ENCODE peak calls at places on chromosome 3, in seven cellular contexts. One of them, this sample, is unnamed.

GRCh38 chr3:127036209-127037020 is 53.5 kb downstream of the PLXNA1 start:
- DNase-seq in fibroblast of lung: no peak
- DNase-seq in HepG2: no peak
- DNase-seq in GM12864: no peak
- DNase-seq in HCT116: no peak
- DNase-seq in uterus: no peak
- DNase-seq in bronchial epithelial cell: peak; percentile 27
- DNase-seq in this sample: no peak

GRCh38 chr3:184632551-184632950 is 71.0 kb downstream of the EPHB3 start:
- DNase-seq in fibroblast of lung: no peak
- DNase-seq in HCT116: no peak
- DNase-seq in uterus: no peak
- DNase-seq in GM12864: no peak
- DNase-seq in HepG2: no peak
- DNase-seq in bronchial epithelial cell: no peak
- DNase-seq in this sample: no peak

GRCh38 chr3:43638594-43639447 is 17.0 kb upstream of the ANO10 start:
- DNase-seq in uterus: no peak
- DNase-seq in fibroblast of lung: peak; percentile 39
- DNase-seq in bronchial epithelial cell: peak; percentile 58
- DNase-seq in GM12864: no peak
- DNase-seq in HepG2: no peak
- DNase-seq in HCT116: peak; percentile 58
- DNase-seq in this sample: no peak

GRCh38 chr3:159829056-159829995 is 159.3 kb upstream of the IL12A start:
- DNase-seq in uterus: no peak
- DNase-seq in bronchial epithelial cell: peak; percentile 99
- DNase-seq in HCT116: peak; percentile 65
- DNase-seq in GM12864: no peak
- DNase-seq in HepG2: peak; percentile 20
- DNase-seq in fibroblast of lung: peak; percentile 94
- DNase-seq in this sample: peak; percentile 39

GRCh38 chr3:38354588-38355344 is 8.2 kb downstream of the XYLB start:
- DNase-seq in bronchial epithelial cell: peak; percentile 66
- DNase-seq in HepG2: no peak
- DNase-seq in GM12864: no peak
- DNase-seq in HCT116: no peak
- DNase-seq in fibroblast of lung: peak; percentile 81
- DNase-seq in uterus: no peak
- DNase-seq in this sample: no peak

GRCh38 chr3:190362258-190362657 is 25.7 kb upstream of the CLDN16 start:
- DNase-seq in HCT116: no peak
- DNase-seq in bronchial epithelial cell: no peak
- DNase-seq in GM12864: no peak
- DNase-seq in fibroblast of lung: no peak
- DNase-seq in uterus: no peak
- DNase-seq in HepG2: no peak
- DNase-seq in this sample: no peak

GRCh38 chr3:62175161-62175560 is 198.2 kb downstream of the FEZF2 start:
- DNase-seq in GM12864: no peak
- DNase-seq in bronchial epithelial cell: no peak
- DNase-seq in uterus: no peak
- DNase-seq in HCT116: no peak
- DNase-seq in fibroblast of lung: no peak
- DNase-seq in HepG2: no peak
- DNase-seq in this sample: no peak

GRCh38 chr3:186225603-186226002 is 116.7 kb upstream of the ETV5 start:
- DNase-seq in GM12864: peak; percentile 39
- DNase-seq in fibroblast of lung: no peak
- DNase-seq in bronchial epithelial cell: no peak
- DNase-seq in HepG2: no peak
- DNase-seq in uterus: no peak
- DNase-seq in HCT116: no peak
- DNase-seq in this sample: no peak

GRCh38 chr3:122533931-122534334 is 19.2 kb upstream of the KPNA1 start:
- DNase-seq in fibroblast of lung: peak; percentile 57
- DNase-seq in HepG2: no peak
- DNase-seq in bronchial epithelial cell: peak; percentile 98
- DNase-seq in HCT116: peak; percentile 78
- DNase-seq in GM12864: peak; percentile 67
- DNase-seq in uterus: no peak
- DNase-seq in this sample: peak; percentile 48

GRCh38 chr3:188316723-188317070 is 162.7 kb downstream of the LPP start:
- DNase-seq in GM12864: no peak
- DNase-seq in HCT116: no peak
- DNase-seq in uterus: no peak
- DNase-seq in HepG2: no peak
- DNase-seq in fibroblast of lung: no peak
- DNase-seq in bronchial epithelial cell: no peak
- DNase-seq in this sample: no peak

GRCh38 chr3:59266551-59266950 is 216.7 kb upstream of the CFAP20DC start:
- DNase-seq in bronchial epithelial cell: peak; percentile 86
- DNase-seq in uterus: no peak
- DNase-seq in HCT116: no peak
- DNase-seq in fibroblast of lung: no peak
- DNase-seq in GM12864: no peak
- DNase-seq in HepG2: no peak
- DNase-seq in this sample: no peak

DNA sequence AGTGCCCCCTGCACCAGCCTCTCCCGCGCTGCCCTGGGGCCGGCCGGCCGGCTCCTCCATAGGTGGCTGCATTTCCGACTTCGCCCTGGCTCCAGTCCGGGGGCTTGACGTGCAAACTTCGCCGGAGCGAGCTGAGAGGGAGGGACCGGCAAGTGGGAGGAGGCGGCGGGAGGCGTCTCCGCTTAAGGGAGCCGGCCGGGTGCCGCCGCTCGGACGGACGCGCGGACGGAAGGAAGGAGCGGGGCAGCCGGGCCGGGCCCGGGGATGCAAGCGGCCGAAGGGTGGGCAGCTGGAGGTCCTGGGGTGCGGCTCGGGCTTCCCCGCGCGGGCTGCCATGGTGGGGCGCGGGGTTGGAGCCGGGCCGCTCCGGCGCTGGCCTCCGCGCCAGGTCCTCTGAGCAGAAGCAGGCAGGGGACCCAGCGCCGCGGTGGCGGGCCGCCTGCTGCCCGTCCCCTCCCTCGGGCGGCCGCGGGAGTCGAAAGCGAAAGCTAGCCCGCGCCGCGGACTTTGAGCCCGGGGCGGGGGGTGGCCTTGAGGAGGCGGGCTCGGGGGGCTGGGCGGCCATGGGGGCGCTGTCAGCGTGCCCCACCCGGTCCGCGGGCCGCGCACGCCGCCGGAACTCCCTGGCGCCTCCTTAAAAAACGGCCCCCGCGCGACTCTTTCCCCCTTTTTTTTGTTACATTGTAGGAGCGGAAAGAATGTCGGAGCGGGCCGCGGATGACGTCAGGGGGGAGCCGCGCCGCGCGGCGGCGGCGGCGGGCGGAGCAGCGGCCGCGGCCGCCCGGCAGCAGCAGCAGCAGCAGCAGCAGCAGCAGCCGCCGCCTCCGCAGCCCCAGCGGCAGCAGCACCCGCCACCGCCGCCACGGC is at the start of gene SCAANT1:
- DNase-seq in bronchial epithelial cell: peak; percentile 75
- DNase-seq in HCT116: peak; percentile 62
- DNase-seq in HepG2: peak; percentile 81
- DNase-seq in uterus: peak; percentile 92
- DNase-seq in fibroblast of lung: peak; percentile 92
- DNase-seq in GM12864: no peak
- DNase-seq in this sample: peak; percentile 92
- TF ChIP-seq CTCF in bronchial epithelial cell: no peak
- TF ChIP-seq CTCF in HCT116: no peak
- TF ChIP-seq CTCF in HepG2: no peak
- TF ChIP-seq CTCF in uterus: no peak
- TF ChIP-seq CTCF in fibroblast of lung: no peak
- TF ChIP-seq CTCF in GM12864: no peak
- TF ChIP-seq CTCF in this sample: peak; percentile 38

GRCh38 chr3:141796436-141797166 is 33.4 kb downstream of the GRK7 start:
- DNase-seq in HCT116: no peak
- DNase-seq in fibroblast of lung: no peak
- DNase-seq in bronchial epithelial cell: no peak
- DNase-seq in GM12864: peak; percentile 85
- DNase-seq in HepG2: no peak
- DNase-seq in uterus: no peak
- DNase-seq in this sample: peak; percentile 22
- H3K4me3 ChIP-seq in HCT116: no peak overlapping the region
- H3K4me3 ChIP-seq in fibroblast of lung: no peak overlapping the region
- H3K4me3 ChIP-seq in bronchial epithelial cell: no peak overlapping the region
- H3K4me3 ChIP-seq in GM12864: no peak overlapping the region
- H3K4me3 ChIP-seq in HepG2: no peak overlapping the region
- H3K4me3 ChIP-seq in uterus: peak overlapping the region; percentile 21
- H3K4me3 ChIP-seq in this sample: peak overlapping the region; percentile 34

GRCh38 chr3:30077746-30078145 is 528.7 kb upstream of the TGFBR2 start:
- DNase-seq in fibroblast of lung: no peak
- DNase-seq in uterus: no peak
- DNase-seq in HepG2: no peak
- DNase-seq in GM12864: no peak
- DNase-seq in bronchial epithelial cell: no peak
- DNase-seq in HCT116: no peak
- DNase-seq in this sample: no peak

GRCh38 chr3:30076899-30077298 is 529.5 kb upstream of the TGFBR2 start:
- DNase-seq in fibroblast of lung: no peak
- DNase-seq in GM12864: no peak
- DNase-seq in HCT116: no peak
- DNase-seq in uterus: no peak
- DNase-seq in HepG2: no peak
- DNase-seq in bronchial epithelial cell: no peak
- DNase-seq in this sample: no peak

GRCh38 chr3:30081904-30082303 is 524.5 kb upstream of the TGFBR2 start:
- DNase-seq in fibroblast of lung: no peak
- DNase-seq in bronchial epithelial cell: no peak
- DNase-seq in HepG2: peak; percentile 83
- DNase-seq in HCT116: no peak
- DNase-seq in uterus: no peak
- DNase-seq in GM12864: no peak
- DNase-seq in this sample: no peak

GRCh38 chr3:30075514-30075913 is 530.9 kb upstream of the TGFBR2 start:
- DNase-seq in fibroblast of lung: no peak
- DNase-seq in HepG2: no peak
- DNase-seq in GM12864: no peak
- DNase-seq in uterus: no peak
- DNase-seq in bronchial epithelial cell: peak; percentile 57
- DNase-seq in HCT116: no peak
- DNase-seq in this sample: no peak

GRCh38 chr3:30078736-30079135 is 527.7 kb upstream of the TGFBR2 start:
- DNase-seq in bronchial epithelial cell: peak; percentile 82
- DNase-seq in GM12864: no peak
- DNase-seq in HepG2: no peak
- DNase-seq in fibroblast of lung: no peak
- DNase-seq in HCT116: no peak
- DNase-seq in uterus: no peak
- DNase-seq in this sample: no peak
- TF ChIP-seq CTCF in bronchial epithelial cell: no peak
- TF ChIP-seq CTCF in GM12864: no peak
- TF ChIP-seq CTCF in HepG2: no peak
- TF ChIP-seq CTCF in fibroblast of lung: no peak
- TF ChIP-seq CTCF in HCT116: no peak
- TF ChIP-seq CTCF in uterus: no peak
- TF ChIP-seq CTCF in this sample: no peak

DNA sequence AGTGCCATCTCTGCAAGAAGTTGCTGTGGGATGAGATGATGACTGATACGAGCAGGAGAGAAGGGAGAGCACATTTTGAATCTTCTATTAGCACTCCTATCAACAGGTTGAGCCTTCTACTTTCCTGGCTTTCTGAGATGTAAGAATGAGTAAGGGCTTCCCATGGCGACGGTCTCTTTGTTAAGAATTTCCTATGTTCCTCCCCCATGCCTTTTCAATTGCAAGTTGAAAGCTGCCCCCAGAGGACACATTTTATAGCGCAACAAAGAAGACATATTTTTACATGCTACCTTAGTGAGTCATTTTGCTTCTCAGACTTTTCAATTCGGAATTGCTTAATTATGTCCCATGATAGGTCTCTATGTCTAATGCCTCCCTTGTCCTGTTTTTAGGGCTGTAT is 71.3 kb upstream of the LRTM1 start:
- DNase-seq in HepG2: peak; percentile 2
- DNase-seq in bronchial epithelial cell: peak; percentile 75
- DNase-seq in GM12864: no peak
- DNase-seq in fibroblast of lung: peak; percentile 60
- DNase-seq in uterus: peak; percentile 17
- DNase-seq in HCT116: no peak
- DNase-seq in this sample: no peak
- H3K4me3 ChIP-seq in HepG2: no peak overlapping the region
- H3K4me3 ChIP-seq in bronchial epithelial cell: no peak overlapping the region
- H3K4me3 ChIP-seq in GM12864: no peak overlapping the region
- H3K4me3 ChIP-seq in fibroblast of lung: no peak overlapping the region
- H3K4me3 ChIP-seq in uterus: no peak overlapping the region
- H3K4me3 ChIP-seq in HCT116: no peak overlapping the region
- H3K4me3 ChIP-seq in this sample: no peak overlapping the region

DNA sequence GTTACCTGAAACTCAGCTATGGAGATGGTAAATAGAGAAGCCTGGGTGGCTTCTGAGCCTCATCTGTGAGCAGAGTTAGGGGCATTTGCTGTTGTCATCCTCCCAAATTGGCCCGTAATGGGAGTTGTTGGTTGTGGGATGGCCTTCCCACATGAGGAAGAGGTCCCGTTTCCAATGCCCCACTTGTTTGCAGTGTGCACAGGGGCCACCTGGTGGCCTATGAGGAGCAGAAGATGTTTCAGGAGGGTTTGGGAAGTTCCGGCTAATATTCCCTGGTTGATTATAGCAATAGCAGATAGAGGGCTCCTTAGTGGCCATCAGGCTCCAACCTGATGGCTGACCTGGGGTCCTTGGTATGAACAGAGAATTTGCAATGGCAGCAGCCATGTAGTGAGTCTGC is 1546.5 kb downstream of the OTOL1 start:
- DNase-seq in HepG2: peak; percentile 25
- DNase-seq in GM12864: no peak
- DNase-seq in HCT116: peak; percentile 18
- DNase-seq in fibroblast of lung: peak; percentile 25
- DNase-seq in uterus: no peak
- DNase-seq in bronchial epithelial cell: no peak
- DNase-seq in this sample: no peak
- TF ChIP-seq CTCF in HepG2: no peak
- TF ChIP-seq CTCF in GM12864: no peak
- TF ChIP-seq CTCF in HCT116: peak; percentile 43
- TF ChIP-seq CTCF in fibroblast of lung: peak; percentile 11
- TF ChIP-seq CTCF in uterus: no peak
- TF ChIP-seq CTCF in bronchial epithelial cell: no peak
- TF ChIP-seq CTCF in this sample: no peak

GRCh38 chr3:48268936-48269551 is 28.1 kb downstream of the ZNF589 start:
- DNase-seq in bronchial epithelial cell: peak; percentile 75
- DNase-seq in GM12864: no peak
- DNase-seq in HCT116: no peak
- DNase-seq in fibroblast of lung: no peak
- DNase-seq in HepG2: no peak
- DNase-seq in uterus: no peak
- DNase-seq in this sample: no peak
- H3K4me3 ChIP-seq in bronchial epithelial cell: no peak overlapping the region
- H3K4me3 ChIP-seq in GM12864: no peak overlapping the region
- H3K4me3 ChIP-seq in HCT116: no peak overlapping the region
- H3K4me3 ChIP-seq in fibroblast of lung: no peak overlapping the region
- H3K4me3 ChIP-seq in HepG2: no peak overlapping the region
- H3K4me3 ChIP-seq in uterus: no peak overlapping the region
- H3K4me3 ChIP-seq in this sample: no peak overlapping the region

GRCh38 chr3:33639889-33640288 is 78.2 kb downstream of the CLASP2 start:
- DNase-seq in GM12864: no peak
- DNase-seq in bronchial epithelial cell: no peak
- DNase-seq in HCT116: no peak
- DNase-seq in fibroblast of lung: no peak
- DNase-seq in HepG2: no peak
- DNase-seq in uterus: no peak
- DNase-seq in this sample: no peak
- TF ChIP-seq CTCF in GM12864: no peak
- TF ChIP-seq CTCF in bronchial epithelial cell: no peak
- TF ChIP-seq CTCF in HCT116: no peak
- TF ChIP-seq CTCF in fibroblast of lung: no peak
- TF ChIP-seq CTCF in HepG2: no peak
- TF ChIP-seq CTCF in uterus: no peak
- TF ChIP-seq CTCF in this sample: no peak

GRCh38 chr3:23206371-23206770 is 3.2 kb downstream of the UBE2E2 start:
- DNase-seq in HCT116: no peak
- DNase-seq in uterus: no peak
- DNase-seq in GM12864: no peak
- DNase-seq in fibroblast of lung: no peak
- DNase-seq in bronchial epithelial cell: no peak
- DNase-seq in HepG2: no peak
- DNase-seq in this sample: no peak
- H3K4me3 ChIP-seq in HCT116: no peak overlapping the region
- H3K4me3 ChIP-seq in uterus: no peak overlapping the region
- H3K4me3 ChIP-seq in GM12864: no peak overlapping the region
- H3K4me3 ChIP-seq in fibroblast of lung: no peak overlapping the region
- H3K4me3 ChIP-seq in bronchial epithelial cell: no peak overlapping the region
- H3K4me3 ChIP-seq in HepG2: no peak overlapping the region
- H3K4me3 ChIP-seq in this sample: no peak overlapping the region

This sample was measured in adrenal gland.